ENCODE peak calls at places on chromosome 4, in eight cellular contexts. T is B cell, Y is amygdala, O is putamen, L is lower lobe of right lung, C is heart right ventricle, F is bronchial epithelial cell, Q is NCI-H446 treated with DMSO at 0.1 percent for 48 hours. W is an unnamed sample.

GRCh38 chr4:71396382-71396781 is 57.6 kb downstream of the SLC4A4 start:
- DNase-seq in F (peak; percentile 72), C (no peak), L (no peak), T (no peak), O (no peak), Y (no peak), Q (no peak), W (no peak)

GRCh38 chr4:151324124-151324448 is 1.3 kb downstream of the SH3D19 start:
- DNase-seq in Y (no peak), T (no peak), F (no peak), L (no peak), Q (no peak), O (no peak), C (no peak), W (no peak)

GRCh38 chr4:141912831-141913230 is 276.4 kb downstream of the IL15 start:
- DNase-seq in L (no peak), Q (no peak), F (peak; percentile 5), T (no peak), O (no peak), Y (no peak), C (no peak), W (no peak)

GRCh38 chr4:87633239-87633638 is 16.8 kb upstream of the DMP1 start:
- DNase-seq in F (no peak), L (no peak), Q (peak; percentile 37), Y (no peak), C (no peak), O (no peak), T (no peak), W (no peak)

GRCh38 chr4:158768577-158769174 is at the start of gene FNIP2:
- DNase-seq in Q (peak; percentile 33), C (peak; percentile 87), O (peak; percentile 89), L (peak; percentile 88), T (peak; percentile 73), F (peak; percentile 39), Y (peak; percentile 55), W (peak; percentile 93)

GRCh38 chr4:8046925-8047541 is 107.4 kb upstream of the AFAP1 start:
- DNase-seq in O (peak; percentile 34), F (no peak), Q (no peak), T (no peak), C (no peak), Y (no peak), L (no peak), W (no peak)

GRCh38 chr4:134202557-134202956 is 968 bp upstream of the PABPC4L start:
- DNase-seq in C (no peak), O (no peak), Q (no peak), F (peak; percentile 9), T (no peak), Y (no peak), L (no peak), W (peak; percentile 16)

GRCh38 chr4:123116412-123116811 is 194.0 kb upstream of the NUDT6 start:
- DNase-seq in C (no peak), Y (no peak), T (no peak), L (no peak), Q (no peak), F (no peak), O (no peak), W (no peak)

GRCh38 chr4:138951764-138952163 is 63.8 kb upstream of the NOCT start:
- DNase-seq in Y (no peak), L (no peak), F (peak; percentile 100), C (no peak), O (no peak), T (no peak), Q (no peak), W (no peak)

GRCh38 chr4:73127839-73128448 is 58.4 kb upstream of the COX18 start:
- DNase-seq in O (peak; percentile 16), Q (no peak), Y (no peak), F (peak; percentile 12), T (peak; percentile 7), C (no peak), L (no peak), W (no peak)

GRCh38 chr4:54230479-54231418 is 1.7 kb downstream of the PDGFRA start:
- DNase-seq in Q (no peak), L (peak; percentile 45), C (peak; percentile 46), F (no peak), Y (no peak), T (peak; percentile 25), O (no peak), W (no peak)

GRCh38 chr4:89741768-89742167 is 95.2 kb downstream of the SNCA start:
- DNase-seq in T (no peak), Q (peak; percentile 59), F (no peak), O (no peak), Y (no peak), C (no peak), L (no peak), W (no peak)

GRCh38 chr4:107966903-107967302 is 22.8 kb upstream of the HADH start:
- DNase-seq in L (no peak), O (no peak), Y (no peak), C (no peak), T (no peak), F (no peak), Q (no peak), W (no peak)

GRCh38 chr4:87500107-87500462 is 29.1 kb downstream of the SPARCL1 start:
- DNase-seq in L (no peak), F (no peak), C (no peak), Y (no peak), T (no peak), O (no peak), Q (no peak), W (no peak)

GRCh38 chr4:185142563-185142910 is 529 bp upstream of the SLC25A4 start:
- DNase-seq in L (no peak), T (no peak), O (no peak), Y (peak; percentile 18), Q (no peak), F (no peak), C (no peak), W (no peak)

GRCh38 chr4:139655116-139655515 is 10.5 kb upstream of the MGST2 start:
- DNase-seq in C (no peak), Q (peak; percentile 59), T (peak; percentile 29), O (no peak), L (no peak), F (peak; percentile 71), Y (no peak), W (no peak)

GRCh38 chr4:186627226-186627865 is 72.0 kb upstream of the MTNR1A start:
- DNase-seq in Q (no peak), C (no peak), O (no peak), T (no peak), Y (no peak), F (peak; percentile 42), L (no peak), W (no peak)

GRCh38 chr4:120319230-120319761 is 252.6 kb upstream of the MAD2L1 start:
- DNase-seq in F (no peak), C (no peak), T (no peak), O (no peak), L (no peak), Q (no peak), Y (no peak), W (no peak)

GRCh38 chr4:635851-636627 is 10.7 kb downstream of the PDE6B start:
- DNase-seq in Y (no peak), T (no peak), L (peak; percentile 37), F (no peak), C (no peak), Q (no peak), O (no peak), W (peak; percentile 69)

GRCh38 chr4:41076481-41076880 is 137.9 kb downstream of the APBB2 start:
- DNase-seq in C (no peak), T (no peak), Q (no peak), Y (no peak), O (no peak), L (no peak), F (no peak), W (no peak)

GRCh38 chr4:93897559-93897958 is 69.0 kb downstream of the ATOH1 start:
- DNase-seq in O (peak; percentile 3), F (peak; percentile 33), L (no peak), T (no peak), Y (no peak), C (no peak), Q (no peak), W (no peak)

GRCh38 chr4:40334591-40335507 is at the start of gene CHRNA9:
- DNase-seq in F (no peak), Q (no peak), Y (no peak), C (no peak), L (no peak), T (no peak), O (no peak), W (no peak)